ENCODE peak calls at places on chromosomes 3 and 15, in four cellular contexts. P is H9, J is mesendoderm, I is H1. C is an unnamed sample.

GRCh38 chr3:73508330-73508954 is 116.3 kb downstream of the PDZRN3 start:
- DNase-seq in I (no peak), P (peak; percentile 64), J (peak; percentile 85), C (peak; percentile 56)

GRCh38 chr3:128320551-128321340 is 145.9 kb downstream of the DNAJB8 start:
- DNase-seq in P (peak; percentile 10), I (no peak), J (no peak), C (no peak)

GRCh38 chr15:38069506-38069905 is 135.1 kb downstream of the TMCO5A start:
- DNase-seq in I (no peak), P (no peak), J (no peak), C (peak; percentile 35)

GRCh38 chr3:125587039-125587664 is 8.1 kb downstream of the OSBPL11 start:
- DNase-seq in I (no peak), P (no peak), J (no peak), C (peak; percentile 51)

GRCh38 chr3:31356941-31357340 is 175.8 kb upstream of the STT3B start:
- DNase-seq in P (peak; percentile 49), J (peak; percentile 48), I (no peak), C (peak; percentile 93)

GRCh38 chr3:16286672-16287604 is 21.9 kb downstream of the OXNAD1 start:
- DNase-seq in I (no peak), P (no peak), J (no peak), C (no peak)

GRCh38 chr3:175869398-175869797 is 1010.3 kb downstream of the NAALADL2 start:
- DNase-seq in J (no peak), I (no peak), P (no peak), C (no peak)

GRCh38 chr3:5650303-5650702 is 462.8 kb downstream of the EDEM1 start:
- DNase-seq in I (no peak), P (no peak), J (no peak), C (peak; percentile 35)

GRCh38 chr3:14157951-14158350 is 20.4 kb downstream of the XPC start:
- DNase-seq in P (no peak), I (no peak), J (no peak), C (no peak)

GRCh38 chr3:88132894-88133293 is 16.9 kb upstream of the C3orf38 start:
- DNase-seq in J (peak; percentile 21), I (no peak), P (no peak), C (no peak)

GRCh38 chr15:79168922-79169322 is 78.3 kb upstream of the RASGRF1 start:
- DNase-seq in I (peak; percentile 58), P (peak; percentile 84), J (peak; percentile 95), C (peak; percentile 87)

DNA sequence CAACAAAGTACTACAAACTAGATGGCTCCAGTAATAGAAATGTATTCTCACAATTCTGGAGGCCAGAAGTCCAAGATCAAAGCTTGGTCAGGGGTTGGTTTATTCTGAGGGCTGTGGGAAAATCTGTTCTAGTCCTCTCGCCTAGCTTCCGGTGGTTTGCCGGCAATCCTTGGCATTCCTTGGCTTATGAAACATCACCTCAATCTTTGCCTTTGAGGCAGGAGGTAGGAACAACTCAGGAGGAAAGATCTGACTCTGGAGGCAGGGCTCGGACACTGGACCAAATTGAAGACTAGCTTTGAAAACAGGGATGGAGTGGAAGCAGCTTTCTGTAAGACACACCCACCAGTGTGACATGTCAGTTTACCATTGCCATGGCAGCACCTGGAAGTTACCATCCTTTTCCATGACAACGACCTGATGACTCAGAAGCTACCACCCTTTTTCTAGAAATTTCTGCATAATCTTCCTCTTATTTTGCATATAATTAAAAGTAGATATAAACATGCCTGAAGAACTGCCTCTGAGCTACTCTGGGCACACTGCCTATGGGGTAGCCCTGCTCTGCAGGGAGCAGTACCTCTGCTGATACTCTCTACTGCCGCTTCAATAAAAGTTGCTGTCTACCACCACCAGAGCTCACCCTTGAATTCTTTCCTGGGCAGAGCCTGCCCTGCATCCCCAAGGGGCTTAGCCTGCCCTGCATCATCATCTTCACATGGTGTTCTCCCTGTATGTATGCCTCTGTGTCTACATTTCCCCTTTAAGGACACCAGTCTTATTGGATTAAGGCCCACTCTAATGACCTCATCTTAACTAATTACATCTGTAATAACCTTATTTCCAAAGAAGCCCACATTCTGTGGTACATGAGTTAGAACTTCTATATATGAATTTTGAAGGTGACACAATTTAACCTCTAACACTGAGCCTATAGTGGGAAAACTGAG is 38.3 kb upstream of the TM4SF4 start:
- DNase-seq in J (peak; percentile 67), P (no peak), I (no peak), C (no peak)
- H3K18ac ChIP-seq in J (no peak overlapping the region), P (no peak overlapping the region), I (no peak overlapping the region), C (no peak overlapping the region)

GRCh38 chr3:64209866-64210609 is 15.2 kb downstream of the PRICKLE2 start:
- DNase-seq in I (no peak), J (no peak), P (no peak), C (no peak)
- H3K79me2 ChIP-seq in I (no peaks in the 10 kb centered on the region), J (no peaks in the 10 kb centered on the region), P (no peaks in the 10 kb centered on the region), C (peaks cover 10% of the 10 kb centered on the region)

GRCh38 chr3:133944641-133945441 is 49.2 kb upstream of the RAB6B start:
- DNase-seq in I (no peak), J (no peak), P (no peak), C (peak; percentile 42)
- H3K18ac ChIP-seq in I (no peak overlapping the region), J (no peak overlapping the region), P (no peak overlapping the region), C (peak overlapping the region; percentile 38)

DNA sequence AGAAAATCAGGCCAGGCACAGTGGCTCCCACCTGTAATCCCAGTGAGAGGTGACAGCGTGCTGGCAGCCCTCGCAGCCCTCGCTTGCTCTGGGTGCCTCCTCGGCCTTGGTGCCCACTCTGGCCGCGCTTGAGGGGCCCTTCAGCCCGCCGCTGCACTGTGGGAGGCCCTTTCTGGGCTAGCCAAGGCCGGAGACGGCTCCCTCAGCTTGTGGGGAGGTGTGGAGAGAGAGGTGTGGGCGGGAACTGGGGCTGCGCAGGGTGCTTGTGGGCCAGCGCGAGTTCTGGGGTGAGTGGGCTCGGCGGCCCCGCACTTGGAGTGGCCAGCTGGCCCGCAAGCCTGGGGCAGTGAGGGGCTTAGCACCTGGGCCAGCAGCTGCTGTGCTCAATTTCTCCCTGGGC is 252.6 kb downstream of the FOXP1 start:
- DNase-seq in I (no peak), J (no peak), P (no peak), C (no peak)
- H3K79me2 ChIP-seq in I (no peaks in the 10 kb centered on the region), J (no peaks in the 10 kb centered on the region), P (no peaks in the 10 kb centered on the region), C (no peaks in the 10 kb centered on the region)

GRCh38 chr3:133401374-133402135 is 1.7 kb downstream of the BFSP2 start:
- DNase-seq in I (no peak), J (no peak), P (no peak), C (no peak)
- H3K18ac ChIP-seq in I (no peak overlapping the region), J (no peak overlapping the region), P (no peak overlapping the region), C (no peak overlapping the region)

GRCh38 chr15:77416954-77417353 is 3.0 kb downstream of the PEAK1 start:
- DNase-seq in P (no peak), J (peak; percentile 52), I (no peak), C (no peak)

GRCh38 chr15:77419050-77419835 is 661 bp downstream of the PEAK1 start:
- DNase-seq in P (peak; percentile 41), I (peak; percentile 64), J (peak; percentile 63), C (peak; percentile 32)

GRCh38 chr15:77419836-77420609 is at the start of gene PEAK1:
- DNase-seq in I (peak; percentile 98), J (peak; percentile 99), P (peak; percentile 99), C (peak; percentile 100)

GRCh38 chr15:77417642-77418041 is 2.3 kb downstream of the PEAK1 start:
- DNase-seq in P (no peak), I (no peak), J (no peak), C (no peak)

GRCh38 chr15:77418341-77419049 is 1.4 kb downstream of the PEAK1 start:
- DNase-seq in J (no peak), I (no peak), P (no peak), C (no peak)
- H3K79me2 ChIP-seq in J (peaks cover 25% of the 10 kb centered on the region), I (peaks cover 80% of the 10 kb centered on the region), P (peaks cover 9% of the 10 kb centered on the region), C (peaks cover 19% of the 10 kb centered on the region)

C was measured in trophoblast cell.